ENCODE peak calls at places on chromosomes 1 and 21, in six cellular contexts. W, F, B, G, P and Y are unnamed samples.

GRCh38 chr1:85374160-85374559 is 90.8 kb downstream of the DDAH1 start:
- DNase-seq in W (no peak), F (no peak), B (no peak), G (no peak), P (no peak), Y (no peak)

GRCh38 chr1:38958967-38959366 is 17.3 kb upstream of the RHBDL2 start:
- DNase-seq in W (no peak), F (no peak), B (no peak), G (no peak), P (no peak), Y (no peak)

GRCh38 chr1:65832296-65832695 is 39.6 kb downstream of the PDE4B start:
- DNase-seq in W (no peak), F (no peak), B (no peak), G (no peak), P (no peak), Y (no peak)

GRCh38 chr1:155078496-155079209 is at the start of gene EFNA3:
- DNase-seq in W (no peak), F (peak), B (peak), G (no peak), P (no peak), Y (peak)

GRCh38 chr1:170305777-170306299 is 160.1 kb downstream of the NTMT2 start:
- DNase-seq in W (no peak), F (no peak), B (no peak), G (no peak), P (no peak), Y (no peak)

GRCh38 chr1:117009132-117009531 is 7.6 kb downstream of the CD101 start:
- DNase-seq in W (no peak), F (no peak), B (no peak), G (no peak), P (no peak), Y (no peak)

GRCh38 chr1:55741516-55741915 is 526.4 kb upstream of the USP24 start:
- DNase-seq in W (no peak), F (no peak), B (no peak), G (no peak), P (no peak), Y (no peak)

GRCh38 chr1:16236091-16236494 is 890 bp downstream of the CPLANE2 start:
- DNase-seq in W (peak), F (peak), B (peak), G (no peak), P (no peak), Y (peak)

GRCh38 chr1:110229348-110230001 is 19.4 kb downstream of the KCNC4 start:
- DNase-seq in W (no peak), F (no peak), B (no peak), G (no peak), P (no peak), Y (no peak)

GRCh38 chr1:198772626-198773025 is 133.8 kb downstream of the PTPRC start:
- DNase-seq in W (no peak), F (no peak), B (no peak), G (no peak), P (no peak), Y (no peak)

GRCh38 chr1:100308777-100309176 is 42.8 kb downstream of the RTCA start:
- DNase-seq in W (no peak), F (no peak), B (no peak), G (no peak), P (no peak), Y (no peak)

GRCh38 chr1:224168859-224169380 is 14.1 kb upstream of the DEGS1 start:
- DNase-seq in W (no peak), F (no peak), B (no peak), G (no peak), P (peak), Y (no peak)

GRCh38 chr1:2972879-2973575 is 48.2 kb upstream of the ACTRT2 start:
- DNase-seq in W (no peak), F (peak), B (no peak), G (no peak), P (no peak), Y (no peak)

GRCh38 chr1:59125711-59126320 is 171.1 kb upstream of the FGGY start:
- DNase-seq in W (no peak), F (no peak), B (no peak), G (no peak), P (no peak), Y (no peak)

GRCh38 chr1:245860681-245861552 is 646.2 kb downstream of the SMYD3 start:
- DNase-seq in W (no peak), F (no peak), B (no peak), G (no peak), P (no peak), Y (no peak)

GRCh38 chr1:2984399-2985061 is 36.7 kb upstream of the ACTRT2 start:
- DNase-seq in W (no peak), F (peak), B (no peak), G (no peak), P (no peak), Y (no peak)

GRCh38 chr21:15908187-15908586 is 178.4 kb downstream of the USP25 start:
- DNase-seq in W (no peak), F (no peak), B (no peak), G (no peak), P (no peak), Y (no peak)

GRCh38 chr1:45236136-45236535 is 29.7 kb upstream of the ZSWIM5 start:
- DNase-seq in W (no peak), F (no peak), B (no peak), G (no peak), P (no peak), Y (no peak)

GRCh38 chr1:7526867-7527732 is 244.0 kb upstream of the VAMP3 start:
- DNase-seq in W (no peak), F (no peak), B (no peak), G (no peak), P (no peak), Y (no peak)

GRCh38 chr1:14943516-14943851 is 210.1 kb upstream of the TMEM51 start:
- DNase-seq in W (no peak), F (no peak), B (no peak), G (no peak), P (no peak), Y (no peak)

GRCh38 chr1:91601554-91602322 is 101.1 kb downstream of the CDC7 start:
- DNase-seq in W (no peak), F (no peak), B (no peak), G (no peak), P (no peak), Y (peak)

GRCh38 chr1:25563330-25564215 is 20.2 kb downstream of the LDLRAP1 start:
- DNase-seq in W (no peak), F (no peak), B (no peak), G (peak), P (no peak), Y (no peak)

GRCh38 chr1:114250683-114251572 is 97.3 kb upstream of the SYT6 start:
- DNase-seq in W (no peak), F (no peak), B (no peak), G (no peak), P (no peak), Y (no peak)

GRCh38 chr1:187621961-187622360 is 793.2 kb downstream of the PLA2G4A start:
- DNase-seq in W (no peak), F (no peak), B (peak), G (no peak), P (no peak), Y (no peak)

GRCh38 chr1:61925591-61926298 is 183.5 kb downstream of the PATJ start:
- DNase-seq in W (no peak), F (no peak), B (no peak), G (no peak), P (no peak), Y (no peak)

GRCh38 chr1:184160236-184160635 is 108.7 kb downstream of the TSEN15 start:
- DNase-seq in W (peak), F (no peak), B (no peak), G (no peak), P (no peak), Y (no peak)

GRCh38 chr1:31669786-31670582 is 25.3 kb upstream of the PEF1 start:
- DNase-seq in W (no peak), F (peak), B (peak), G (no peak), P (no peak), Y (peak)

GRCh38 chr1:245110406-245110805 is 44.4 kb upstream of the KIF26B start:
- DNase-seq in W (no peak), F (no peak), B (no peak), G (no peak), P (no peak), Y (no peak)

GRCh38 chr1:65172936-65173335 is 24.9 kb downstream of the AK4 start:
- DNase-seq in W (no peak), F (no peak), B (no peak), G (no peak), P (no peak), Y (no peak)

GRCh38 chr1:84116558-84116957 is 27.5 kb upstream of the PRKACB start:
- DNase-seq in W (no peak), F (no peak), B (no peak), G (no peak), P (no peak), Y (no peak)

GRCh38 chr1:79293611-79294010 is 287.1 kb upstream of the ADGRL4 start:
- DNase-seq in W (no peak), F (no peak), B (no peak), G (no peak), P (no peak), Y (no peak)

GRCh38 chr1:235946570-235946981 is 79.9 kb upstream of the LYST start:
- DNase-seq in W (no peak), F (no peak), B (no peak), G (no peak), P (no peak), Y (peak)

GRCh38 chr1:40769815-40770214 is 13.8 kb upstream of the KCNQ4 start:
- DNase-seq in W (no peak), F (no peak), B (no peak), G (no peak), P (no peak), Y (no peak)

GRCh38 chr1:232344791-232345399 is 285.0 kb downstream of the SIPA1L2 start:
- DNase-seq in W (no peak), F (no peak), B (no peak), G (no peak), P (no peak), Y (no peak)

GRCh38 chr1:84617349-84617748 is 43.1 kb upstream of the CTBS start:
- DNase-seq in W (no peak), F (no peak), B (no peak), G (no peak), P (no peak), Y (no peak)

GRCh38 chr1:33875857-33876256 is 12.0 kb downstream of the HMGB4 start:
- DNase-seq in W (no peak), F (no peak), B (no peak), G (no peak), P (no peak), Y (no peak)

GRCh38 chr1:56570924-56571372 is 8.4 kb downstream of the PLPP3 start:
- DNase-seq in W (no peak), F (peak), B (no peak), G (no peak), P (no peak), Y (no peak)

GRCh38 chr1:153404086-153404635 is 12.2 kb upstream of the S100A7A start:
- DNase-seq in W (no peak), F (no peak), B (no peak), G (no peak), P (no peak), Y (no peak)

GRCh38 chr1:198699167-198700015 is 60.6 kb downstream of the PTPRC start:
- DNase-seq in W (peak), F (peak), B (peak), G (no peak), P (no peak), Y (peak)

GRCh38 chr1:94942171-94943128 is 15.5 kb upstream of the CNN3 start:
- DNase-seq in W (no peak), F (no peak), B (no peak), G (no peak), P (no peak), Y (no peak)